ENCODE peak calls at places on chromosomes 16 and 17, in nine cellular contexts. W is heart right ventricle, V is stomach, K is fibroblast of mammary gland, Y is choroid plexus epithelial cell, S is kidney epithelial cell, F is brain microvascular endothelial cell, M is nephron progenitor cell, P is cardiac fibroblast. C is an unnamed sample.

GRCh38 chr16:57273359-57273758 is 11.1 kb downstream of the PLLP start:
- DNase-seq in W (no peak), V (no peak), K (no peak), Y (no peak), S (no peak), F (no peak), M (no peak), P (no peak), C (no peak)

GRCh38 chr17:50100921-50101345 is 5.8 kb downstream of the PDK2 start:
- DNase-seq in W (no peak), V (no peak), K (no peak), Y (no peak), S (no peak), F (no peak), M (no peak), P (no peak), C (no peak)

GRCh38 chr16:71622088-71622487 is 3.9 kb upstream of the MARVELD3 start:
- DNase-seq in W (no peak), V (no peak), K (no peak), Y (no peak), S (no peak), F (no peak), M (no peak), P (no peak), C (no peak)

GRCh38 chr17:16477255-16477654 is 14.7 kb downstream of the LRRC75A start:
- DNase-seq in W (no peak), V (no peak), K (peak), Y (peak), S (peak), F (peak), M (no peak), P (peak), C (peak)

GRCh38 chr17:27216836-27217235 is 77.1 kb upstream of the WSB1 start:
- DNase-seq in W (no peak), V (no peak), K (no peak), Y (no peak), S (no peak), F (no peak), M (no peak), P (no peak), C (no peak)

GRCh38 chr16:11087691-11088431 is 143.5 kb downstream of the CLEC16A start:
- DNase-seq in W (no peak), V (no peak), K (no peak), Y (peak), S (no peak), F (no peak), M (no peak), P (no peak), C (no peak)

GRCh38 chr16:23991044-23991443 is 155.3 kb downstream of the PRKCB start:
- DNase-seq in W (no peak), V (no peak), K (no peak), Y (no peak), S (no peak), F (no peak), M (no peak), P (no peak), C (no peak)

GRCh38 chr17:45102856-45103255 is 29.5 kb downstream of the PLCD3 start:
- DNase-seq in W (no peak), V (no peak), K (no peak), Y (no peak), S (no peak), F (no peak), M (no peak), P (no peak), C (no peak)

GRCh38 chr16:85536073-85536410 is 77.1 kb upstream of the GSE1 start:
- DNase-seq in W (no peak), V (peak), K (no peak), Y (peak), S (no peak), F (no peak), M (no peak), P (peak), C (no peak)

GRCh38 chr17:44901323-44901965 is 2.2 kb upstream of the EFTUD2 start:
- DNase-seq in W (no peak), V (no peak), K (peak), Y (peak), S (no peak), F (peak), M (no peak), P (peak), C (no peak)

GRCh38 chr17:48161127-48161905 is 53.8 kb downstream of the SNX11 start:
- DNase-seq in W (no peak), V (no peak), K (no peak), Y (no peak), S (no peak), F (no peak), M (no peak), P (no peak), C (no peak)

GRCh38 chr17:45650601-45651000 is 133.5 kb upstream of the CRHR1 start:
- DNase-seq in W (no peak), V (no peak), K (no peak), Y (no peak), S (no peak), F (no peak), M (no peak), P (no peak), C (no peak)

GRCh38 chr16:69906838-69907301 is 44.3 kb upstream of the CLEC18A start:
- DNase-seq in W (no peak), V (no peak), K (peak), Y (peak), S (no peak), F (peak), M (no peak), P (peak), C (peak)

GRCh38 chr17:56499799-56500388 is 93.6 kb upstream of the NOG start:
- DNase-seq in W (no peak), V (no peak), K (peak), Y (peak), S (no peak), F (peak), M (peak), P (peak), C (peak)

GRCh38 chr16:2237076-2237551 is 870 bp downstream of the DNASE1L2 start:
- DNase-seq in W (no peak), V (no peak), K (no peak), Y (no peak), S (no peak), F (no peak), M (no peak), P (no peak), C (no peak)

GRCh38 chr17:41836550-41837196 is 641 bp upstream of the NT5C3B start:
- DNase-seq in W (no peak), V (no peak), K (no peak), Y (no peak), S (no peak), F (no peak), M (no peak), P (no peak), C (no peak)

GRCh38 chr17:42920922-42921321 is 20.3 kb downstream of the G6PC1 start:
- DNase-seq in W (peak), V (peak), K (no peak), Y (no peak), S (no peak), F (no peak), M (no peak), P (peak), C (no peak)

GRCh38 chr16:9755076-9755475 is 427.2 kb downstream of the GRIN2A start:
- DNase-seq in W (no peak), V (no peak), K (peak), Y (no peak), S (no peak), F (no peak), M (no peak), P (no peak), C (no peak)

GRCh38 chr16:16031401-16031800 is 82.0 kb downstream of the ABCC1 start:
- DNase-seq in W (no peak), V (no peak), K (no peak), Y (no peak), S (no peak), F (no peak), M (no peak), P (no peak), C (no peak)

GRCh38 chr16:19704321-19705130 is 13.5 kb downstream of the KNOP1 start:
- DNase-seq in W (no peak), V (no peak), K (peak), Y (peak), S (no peak), F (peak), M (no peak), P (peak), C (peak)

GRCh38 chr17:8176998-8177731 is 985 bp upstream of the TMEM107 start:
- DNase-seq in W (no peak), V (no peak), K (no peak), Y (no peak), S (no peak), F (no peak), M (no peak), P (no peak), C (no peak)

GRCh38 chr16:23807028-23807427 is 28.8 kb upstream of the PRKCB start:
- DNase-seq in W (no peak), V (no peak), K (no peak), Y (no peak), S (no peak), F (no peak), M (no peak), P (no peak), C (no peak)

GRCh38 chr17:5120036-5120435 is 4.2 kb downstream of the USP6 start:
- DNase-seq in W (no peak), V (no peak), K (no peak), Y (no peak), S (no peak), F (no peak), M (no peak), P (no peak), C (no peak)

GRCh38 chr16:24781256-24781655 is 51.8 kb downstream of the TNRC6A start:
- DNase-seq in W (no peak), V (no peak), K (no peak), Y (no peak), S (no peak), F (no peak), M (no peak), P (no peak), C (no peak)

GRCh38 chr17:2213291-2213960 is 90.2 kb downstream of the SMG6 start:
- DNase-seq in W (no peak), V (no peak), K (peak), Y (peak), S (no peak), F (no peak), M (no peak), P (peak), C (no peak)

GRCh38 chr17:76515291-76515949 is 14.2 kb upstream of the RHBDF2 start:
- DNase-seq in W (peak), V (peak), K (peak), Y (peak), S (peak), F (peak), M (no peak), P (peak), C (no peak)

GRCh38 chr17:67492824-67493490 is 115.9 kb downstream of the PITPNC1 start:
- DNase-seq in W (no peak), V (no peak), K (peak), Y (peak), S (no peak), F (no peak), M (no peak), P (no peak), C (no peak)

GRCh38 chr16:21265104-21265825 is 12.8 kb downstream of the CRYM start:
- DNase-seq in W (peak), V (no peak), K (no peak), Y (no peak), S (no peak), F (no peak), M (no peak), P (no peak), C (no peak)

GRCh38 chr16:57497121-57497520 is 10.8 kb upstream of the DOK4 start:
- DNase-seq in W (no peak), V (no peak), K (no peak), Y (no peak), S (no peak), F (no peak), M (no peak), P (no peak), C (no peak)

GRCh38 chr16:27344707-27345106 is 30.9 kb downstream of the IL4R start:
- DNase-seq in W (no peak), V (no peak), K (no peak), Y (no peak), S (no peak), F (no peak), M (no peak), P (no peak), C (no peak)

GRCh38 chr16:78177927-78178326 is 78.5 kb downstream of the WWOX start:
- DNase-seq in W (no peak), V (no peak), K (no peak), Y (peak), S (no peak), F (no peak), M (no peak), P (no peak), C (no peak)

GRCh38 chr16:21157632-21158031 is 842 bp upstream of the LDAF1 start:
- DNase-seq in W (no peak), V (no peak), K (no peak), Y (no peak), S (no peak), F (no peak), M (no peak), P (no peak), C (no peak)

GRCh38 chr17:46822388-46822921 is 4.0 kb upstream of the WNT3 start:
- DNase-seq in W (no peak), V (no peak), K (no peak), Y (no peak), S (no peak), F (no peak), M (no peak), P (no peak), C (no peak)

GRCh38 chr16:54931757-54932660 is 1.3 kb downstream of the IRX5 start:
- DNase-seq in W (no peak), V (no peak), K (no peak), Y (no peak), S (no peak), F (no peak), M (peak), P (no peak), C (no peak)

GRCh38 chr17:76556759-76557367 is 17.0 kb downstream of the PRCD start:
- DNase-seq in W (no peak), V (peak), K (peak), Y (peak), S (no peak), F (no peak), M (no peak), P (peak), C (no peak)

GRCh38 chr17:61770043-61770442 is 93.3 kb downstream of the BRIP1 start:
- DNase-seq in W (no peak), V (no peak), K (no peak), Y (peak), S (no peak), F (peak), M (no peak), P (no peak), C (no peak)

DNA sequence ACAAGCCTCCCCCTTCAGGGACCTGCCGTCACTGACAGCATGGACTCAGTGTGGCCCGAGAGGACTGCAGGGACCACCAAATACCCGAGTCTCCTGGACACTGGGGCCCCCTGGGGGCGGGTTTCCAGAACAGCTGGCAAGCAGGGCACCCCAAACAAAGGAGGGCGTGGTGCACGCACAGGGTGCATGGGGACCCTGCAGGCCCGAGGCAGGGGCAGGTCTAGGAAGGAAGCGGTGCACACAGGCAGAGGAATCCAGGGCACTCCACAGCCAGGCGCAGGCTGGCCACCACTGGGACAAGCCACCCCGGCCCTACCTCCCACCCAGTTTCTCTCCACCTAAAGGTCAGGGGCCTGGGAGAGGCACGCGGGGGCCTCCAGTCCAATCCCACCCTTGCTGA is 28.7 kb upstream of the ENPP7 start:
- DNase-seq in W (no peak), V (no peak), K (no peak), Y (no peak), S (no peak), F (no peak), M (peak), P (no peak), C (no peak)
- TF ChIP-seq CTCF in W (no peak), V (no peak), K (no peak), Y (peak), S (no peak), F (peak), M (peak), P (no peak), C (peak)

GRCh38 chr16:68197250-68197649 is 38.7 kb downstream of the ESRP2 start:
- DNase-seq in W (no peak), V (no peak), K (peak), Y (peak), S (peak), F (peak), M (no peak), P (no peak), C (peak)
- TF ChIP-seq CTCF in W (no peak), V (no peak), K (no peak), Y (no peak), S (no peak), F (no peak), M (no peak), P (no peak), C (no peak)

GRCh38 chr16:30867747-30868146 is 26.1 kb downstream of the BCL7C start:
- DNase-seq in W (no peak), V (no peak), K (peak), Y (peak), S (no peak), F (no peak), M (no peak), P (peak), C (no peak)
- TF ChIP-seq CTCF in W (no peak), V (no peak), K (peak), Y (peak), S (no peak), F (peak), M (no peak), P (peak), C (peak)

GRCh38 chr16:48901712-48902374 is 291.9 kb upstream of the N4BP1 start:
- DNase-seq in W (no peak), V (no peak), K (peak), Y (no peak), S (no peak), F (no peak), M (no peak), P (no peak), C (no peak)
- TF ChIP-seq CTCF in W (peak), V (no peak), K (peak), Y (no peak), S (peak), F (no peak), M (peak), P (no peak), C (peak)

GRCh38 chr16:89442990-89443726 is 47.2 kb downstream of the ANKRD11 start:
- DNase-seq in W (no peak), V (peak), K (peak), Y (peak), S (peak), F (peak), M (peak), P (peak), C (peak)
- TF ChIP-seq CTCF in W (peak), V (no peak), K (no peak), Y (no peak), S (no peak), F (peak), M (no peak), P (no peak), C (peak)

GRCh38 chr17:75088465-75088895 is 726 bp downstream of the SLC16A5 start:
- DNase-seq in W (no peak), V (no peak), K (no peak), Y (no peak), S (no peak), F (no peak), M (no peak), P (no peak), C (no peak)
- TF ChIP-seq CTCF in W (no peak), V (no peak), K (no peak), Y (no peak), S (no peak), F (no peak), M (no peak), P (no peak), C (no peak)

GRCh38 chr17:9839433-9839832 is 13.7 kb downstream of the GLP2R start:
- DNase-seq in W (no peak), V (no peak), K (peak), Y (peak), S (no peak), F (no peak), M (no peak), P (peak), C (no peak)
- TF ChIP-seq CTCF in W (no peak), V (no peak), K (peak), Y (peak), S (peak), F (peak), M (no peak), P (no peak), C (no peak)

GRCh38 chr17:69858460-69858859 is 216.6 kb upstream of the KCNJ16 start:
- DNase-seq in W (no peak), V (no peak), K (no peak), Y (peak), S (no peak), F (no peak), M (no peak), P (no peak), C (no peak)
- TF ChIP-seq CTCF in W (no peak), V (no peak), K (no peak), Y (no peak), S (no peak), F (no peak), M (no peak), P (no peak), C (no peak)

C was measured in foreskin keratinocyte.